ENCODE peak calls at places on chromosomes 5 and 9, in four cellular contexts. I, J, X and W are unnamed samples.

GRCh38 chr9:105039180-105039799 is 111.3 kb upstream of the ABCA1 start:
- DNase-seq in I (no peak), J (no peak), X (no peak), W (peak; percentile 8)

GRCh38 chr9:85741112-85741874 is 461 bp downstream of the AGTPBP1 start:
- DNase-seq in I (peak; percentile 8), J (peak; percentile 65), X (peak; percentile 65), W (peak; percentile 56)

GRCh38 chr9:93166699-93167098 is 17.2 kb upstream of the WNK2 start:
- DNase-seq in I (no peak), J (no peak), X (no peak), W (no peak)

GRCh38 chr5:122099060-122099790 is 21.2 kb upstream of the LOX start:
- DNase-seq in I (peak; percentile 90), J (no peak), X (peak; percentile 90), W (peak; percentile 19)

GRCh38 chr9:133973791-133974630 is 18.1 kb downstream of the VAV2 start:
- DNase-seq in I (no peak), J (no peak), X (no peak), W (peak; percentile 8)

GRCh38 chr5:12330381-12330780 is 426.1 kb upstream of the CTNND2 start:
- DNase-seq in I (no peak), J (no peak), X (no peak), W (no peak)

GRCh38 chr5:78927657-78928282 is 57.3 kb downstream of the ARSB start:
- DNase-seq in I (peak; percentile 84), J (peak; percentile 61), X (peak; percentile 36), W (no peak)

GRCh38 chr5:36777105-36777757 is 99.3 kb upstream of the NIPBL start:
- DNase-seq in I (peak; percentile 27), J (peak; percentile 20), X (peak; percentile 41), W (peak; percentile 46)

GRCh38 chr5:170632266-170632984 is 128.6 kb downstream of the KCNIP1 start:
- DNase-seq in I (no peak), J (no peak), X (peak; percentile 26), W (peak; percentile 54)
- H3K18ac ChIP-seq in I (no peak overlapping the region), J (peak overlapping the region; percentile 53), X (peak overlapping the region; percentile 23), W (no peak overlapping the region)

DNA sequence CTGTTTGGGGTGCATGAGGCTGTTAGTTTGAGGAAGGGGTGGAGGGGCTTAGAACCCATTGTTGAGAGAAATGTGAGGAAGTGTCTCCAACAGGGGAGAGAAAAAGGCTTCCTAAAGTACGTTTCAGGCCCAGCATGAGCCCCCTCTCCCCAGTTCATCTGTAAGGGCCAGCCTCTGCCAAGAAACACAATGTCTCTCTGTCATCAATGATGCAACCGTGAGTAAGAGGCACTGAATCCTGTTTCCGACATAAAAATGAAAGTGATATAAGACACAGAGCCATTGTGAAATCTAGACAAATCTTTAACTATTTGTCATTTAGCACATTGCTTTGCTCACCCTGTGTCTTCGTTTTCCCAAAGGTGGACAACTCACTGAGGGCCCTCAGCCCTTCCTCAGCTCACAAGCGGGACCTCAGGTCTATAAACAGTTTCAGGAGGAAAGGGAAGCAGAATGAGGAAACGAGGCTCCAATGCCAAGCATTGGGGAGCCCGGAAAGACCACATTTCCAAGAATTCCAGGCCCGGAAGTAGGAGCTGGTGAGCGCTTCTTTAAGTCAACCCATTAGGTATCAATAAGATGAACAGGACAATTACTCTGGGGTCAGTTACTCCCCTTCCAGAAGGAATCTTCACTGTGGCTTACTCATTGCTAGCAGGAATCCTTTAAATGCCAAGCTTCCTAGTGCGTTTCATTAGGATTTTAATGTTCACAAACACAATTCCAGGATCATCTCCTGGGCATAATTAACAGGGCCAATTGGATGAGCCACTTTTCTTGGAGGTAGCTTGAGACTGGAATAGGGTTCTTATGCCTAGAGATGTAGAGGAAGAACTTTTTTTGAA is 59.0 kb upstream of the KLF4 start:
- DNase-seq in I (peak; percentile 96), J (no peak), X (peak; percentile 81), W (peak; percentile 81)
- H3K27ac ChIP-seq in I (peak overlapping the region; percentile 84), J (no peak overlapping the region), X (no peak overlapping the region), W (no peak overlapping the region)

DNA sequence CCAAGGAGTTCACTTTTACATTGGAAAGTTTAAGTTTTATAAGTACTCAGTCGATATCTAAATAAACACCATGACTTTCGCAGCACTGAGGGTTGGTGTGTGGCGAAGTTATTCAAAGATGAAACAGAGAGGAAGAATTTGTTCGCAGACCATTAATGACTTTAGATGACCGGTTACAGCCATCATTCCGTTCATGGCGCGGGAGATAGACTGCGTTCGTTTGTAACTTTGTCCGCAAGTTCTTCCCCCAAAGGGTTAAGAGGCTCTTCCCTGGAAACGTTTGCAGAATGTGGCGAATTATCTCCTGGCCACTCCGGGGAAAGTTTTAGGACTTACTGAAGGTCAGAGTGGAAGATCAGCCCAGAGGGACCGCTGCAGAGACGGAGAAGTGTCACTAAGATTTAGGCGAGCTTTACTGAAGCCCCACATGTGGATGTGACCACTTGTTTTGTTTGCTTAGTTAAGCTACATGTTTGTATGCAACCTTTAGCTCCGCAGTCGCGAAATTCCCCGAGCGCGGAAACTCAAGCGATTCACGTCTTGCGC is 2.2 kb upstream of the FOXD1 start:
- DNase-seq in I (peak; percentile 52), J (no peak), X (peak; percentile 50), W (peak; percentile 40)
- H3K4me3 ChIP-seq in I (peak overlapping the region; percentile 53), J (no peak overlapping the region), X (peak overlapping the region; percentile 59), W (peak overlapping the region; percentile 56)

DNA sequence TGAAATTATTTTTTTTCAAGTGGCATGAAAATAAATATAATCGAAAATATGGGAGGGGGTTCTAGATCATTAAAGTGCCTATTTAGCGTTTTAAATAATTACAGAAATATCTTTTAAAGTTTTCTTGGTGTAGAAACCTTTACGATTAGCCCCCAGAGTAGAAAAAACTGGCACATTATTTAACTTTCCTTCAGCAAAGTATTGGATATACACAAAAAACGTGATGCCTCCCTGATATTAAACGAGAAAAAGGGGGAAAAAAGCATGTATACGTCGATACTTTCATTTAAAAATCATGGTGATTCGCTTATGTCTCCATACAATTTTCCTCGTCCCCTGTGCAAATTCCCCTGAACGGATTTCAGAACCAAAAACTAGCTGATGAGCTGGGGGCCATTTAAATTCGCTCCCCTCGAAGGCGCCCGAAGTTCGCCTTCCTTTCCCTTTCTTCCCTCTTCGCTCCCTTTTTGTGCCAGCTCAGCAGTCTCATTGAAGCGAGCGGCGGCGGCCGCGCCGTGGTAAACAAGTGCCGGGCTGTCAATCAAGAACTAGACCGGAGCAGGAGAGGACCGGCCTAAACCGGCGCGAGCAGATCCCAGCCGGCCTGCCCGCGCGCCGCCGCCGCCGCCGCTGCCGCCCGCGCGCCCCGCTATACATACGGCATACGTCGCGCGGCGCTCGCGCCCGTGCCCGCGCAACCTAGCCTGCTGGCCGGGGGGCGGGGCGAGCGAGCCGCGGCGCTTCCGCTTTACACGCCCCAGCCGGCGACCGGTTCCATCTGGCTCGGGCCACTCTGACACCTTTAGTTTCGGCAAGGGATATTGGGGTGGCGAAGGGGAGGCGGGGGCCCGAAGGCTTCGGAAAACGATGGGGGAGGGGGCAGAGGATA is 3.3 kb downstream of the ARRDC3 start:
- DNase-seq in I (peak; percentile 84), J (peak; percentile 96), X (peak; percentile 91), W (peak; percentile 92)
- H3K18ac ChIP-seq in I (peak overlapping the region; percentile 67), J (peak overlapping the region; percentile 86), X (peak overlapping the region; percentile 86), W (peak overlapping the region; percentile 98)

GRCh38 chr9:27194401-27195091 is 85.5 kb downstream of the TEK start:
- DNase-seq in I (peak; percentile 87), J (no peak), X (peak; percentile 97), W (peak; percentile 38)

GRCh38 chr9:27195191-27195590 is 86.2 kb downstream of the TEK start:
- DNase-seq in I (peak; percentile 51), J (no peak), X (no peak), W (no peak)

GRCh38 chr9:27196383-27196782 is 87.4 kb downstream of the TEK start:
- DNase-seq in I (no peak), J (no peak), X (no peak), W (no peak)

GRCh38 chr9:27192291-27192960 is 83.4 kb downstream of the TEK start:
- DNase-seq in I (peak; percentile 7), J (no peak), X (no peak), W (no peak)

GRCh38 chr9:27193886-27194285 is 84.9 kb downstream of the TEK start:
- DNase-seq in I (peak; percentile 33), J (no peak), X (peak; percentile 75), W (no peak)
- H3K27ac ChIP-seq in I (peak overlapping the region; percentile 28), J (no peak overlapping the region), X (no peak overlapping the region), W (no peak overlapping the region)

DNA sequence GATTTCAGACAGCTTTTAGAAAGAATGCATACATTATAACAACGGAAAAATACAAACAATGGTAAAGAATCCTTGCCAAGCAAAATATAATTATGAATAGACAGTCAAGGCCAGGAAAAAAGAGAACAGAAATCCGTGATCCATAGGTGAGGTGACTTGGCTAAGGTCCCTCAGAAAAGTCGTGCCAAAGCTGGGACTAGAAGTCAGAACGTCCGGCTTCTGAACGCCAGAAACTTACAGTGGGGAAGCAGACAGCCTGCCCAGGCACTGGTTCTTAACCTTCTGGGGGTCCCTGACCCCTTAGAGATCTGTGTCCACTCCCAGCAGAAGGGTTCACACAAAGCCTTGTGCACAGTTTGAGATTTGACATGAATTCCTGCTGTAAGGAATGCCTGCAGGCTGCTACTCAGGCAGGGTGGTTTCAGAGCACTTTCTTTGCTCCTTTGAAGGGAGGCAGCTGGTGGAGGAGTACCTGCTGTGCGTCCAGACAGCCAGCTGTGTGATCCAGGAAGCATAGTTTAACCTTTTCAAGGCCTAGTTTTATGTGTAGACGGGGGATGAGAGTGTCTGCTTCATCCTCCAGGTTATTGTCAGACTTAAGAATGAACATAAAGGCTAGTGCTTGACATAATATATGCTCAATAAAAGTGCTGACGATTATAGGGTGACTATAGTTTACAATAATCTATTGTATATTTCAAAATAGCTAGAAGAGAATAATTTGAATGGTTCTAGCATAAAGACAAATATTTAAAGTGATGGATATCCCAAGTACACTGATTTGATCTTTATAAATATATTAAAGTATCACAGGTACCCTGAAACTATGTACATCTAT is 852 bp downstream of the ARHGEF37 start:
- DNase-seq in I (no peak), J (peak; percentile 39), X (peak; percentile 57), W (no peak)
- H3K4me3 ChIP-seq in I (no peak overlapping the region), J (peak overlapping the region; percentile 45), X (peak overlapping the region; percentile 77), W (no peak overlapping the region)

GRCh38 chr5:63205976-63206375 is 627.4 kb downstream of the LRRC70 start:
- DNase-seq in I (no peak), J (no peak), X (no peak), W (no peak)
- H3K18ac ChIP-seq in I (no peak overlapping the region), J (no peak overlapping the region), X (no peak overlapping the region), W (no peak overlapping the region)

GRCh38 chr9:111900934-111901612 is 4.5 kb downstream of the UGCG start:
- DNase-seq in I (no peak), J (no peak), X (no peak), W (no peak)

GRCh38 chr9:111903996-111904395 is 7.4 kb downstream of the UGCG start:
- DNase-seq in I (no peak), J (no peak), X (no peak), W (peak; percentile 97)

GRCh38 chr9:111900081-111900805 is 3.6 kb downstream of the UGCG start:
- DNase-seq in I (no peak), J (no peak), X (no peak), W (no peak)

GRCh38 chr9:111904889-111905288 is 8.3 kb downstream of the UGCG start:
- DNase-seq in I (no peak), J (no peak), X (no peak), W (peak; percentile 92)

DNA sequence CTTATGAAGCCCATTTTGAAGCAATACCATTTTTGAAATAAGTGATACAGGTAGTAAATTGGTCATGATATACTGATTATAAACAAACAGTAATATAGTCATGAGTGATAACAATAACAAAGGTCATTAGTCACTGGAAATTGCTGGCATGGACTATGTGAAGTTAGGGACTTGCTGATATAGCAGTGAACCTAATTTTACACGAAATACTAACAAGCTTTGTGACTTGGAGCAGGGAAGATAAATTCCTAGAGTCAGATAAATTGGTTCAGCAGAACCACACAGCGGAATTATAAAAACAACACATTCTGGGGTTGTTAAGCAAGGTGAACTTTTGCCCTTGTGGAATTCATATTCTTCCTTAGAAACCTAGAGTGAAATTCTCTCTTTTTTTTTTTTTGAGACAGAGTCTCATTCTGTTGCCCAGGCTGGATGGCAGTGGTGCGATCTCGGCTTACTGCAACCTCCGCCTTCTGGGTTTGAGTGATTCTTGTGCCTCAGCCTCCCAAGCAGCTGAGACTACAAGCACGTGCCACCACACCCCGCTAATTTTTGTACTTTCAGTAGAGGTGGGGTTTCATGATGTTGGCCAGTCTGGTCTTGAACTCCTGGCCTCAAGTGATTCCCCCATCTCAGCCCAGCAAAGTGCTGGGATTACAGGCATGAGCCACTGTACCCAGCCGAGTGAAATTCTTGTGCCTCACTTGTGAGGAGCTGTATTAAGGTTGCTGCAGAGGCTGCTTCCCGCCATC is 6.0 kb downstream of the UGCG start:
- DNase-seq in I (peak; percentile 70), J (no peak), X (peak; percentile 68), W (no peak)
- H3K27ac ChIP-seq in I (peak overlapping the region; percentile 55), J (no peak overlapping the region), X (peak overlapping the region; percentile 93), W (no peak overlapping the region)